ENCODE peak calls at places on chromosomes 2 and 18, in six cellular contexts. S is esophagus squamous epithelium; J is activated CD4-positive, CD25-positive, alpha-beta regulatory T cell treated with anti-CD3 and anti-CD28 coated beads, Interleukin-2, amount 50 U/mL, for 72 hours; Z is IMR-90; O is NCI-H524; P is chondrocyte. V is an unnamed sample.

GRCh38 chr2:216516730-216517350 is 18.2 kb downstream of the RPL37A start:
- DNase-seq in P (no peak), O (peak), S (no peak), Z (peak), J (no peak), V (no peak)

GRCh38 chr2:88148929-88149438 is 21.1 kb upstream of the FABP1 start:
- DNase-seq in P (no peak), O (no peak), J (no peak), S (no peak), Z (no peak), V (no peak)

GRCh38 chr2:101515512-101515911 is 40.6 kb upstream of the RFX8 start:
- DNase-seq in S (no peak), O (no peak), P (no peak), Z (peak), J (no peak), V (no peak)

GRCh38 chr2:156005999-156006712 is 326.4 kb downstream of the NR4A2 start:
- DNase-seq in P (peak), J (no peak), S (no peak), Z (no peak), O (no peak), V (no peak)

GRCh38 chr2:86621290-86621943 is 2.2 kb downstream of the RNF103 start:
- DNase-seq in P (no peak), S (no peak), Z (peak), O (no peak), J (no peak), V (no peak)

GRCh38 chr2:22904126-22904684 is 480.8 kb upstream of the KLHL29 start:
- DNase-seq in J (no peak), O (peak), S (no peak), Z (no peak), P (no peak), V (no peak)

GRCh38 chr18:51278045-51278649 is 80.7 kb upstream of the MEX3C start:
- DNase-seq in P (no peak), O (peak), S (no peak), J (peak), Z (no peak), V (no peak)

GRCh38 chr2:121080013-121080772 is 204.8 kb downstream of the TFCP2L1 start:
- DNase-seq in S (no peak), J (peak), Z (peak), P (no peak), O (peak), V (no peak)

GRCh38 chr2:215572341-215572848 is 136.5 kb upstream of the FN1 start:
- DNase-seq in J (no peak), Z (no peak), P (no peak), S (no peak), O (no peak), V (no peak)

GRCh38 chr18:35158728-35159443 is 81.9 kb upstream of the ZNF397 start:
- DNase-seq in O (no peak), P (no peak), S (no peak), J (no peak), Z (no peak), V (no peak)

GRCh38 chr2:219398721-219399333 is 11.1 kb upstream of the DNPEP start:
- DNase-seq in P (no peak), O (peak), Z (peak), J (no peak), S (no peak), V (no peak)

GRCh38 chr2:192828175-192828574 is 633.4 kb upstream of the TMEFF2 start:
- DNase-seq in P (peak), J (no peak), S (no peak), Z (no peak), O (no peak), V (no peak)

GRCh38 chr18:3481696-3482210 is 31.8 kb downstream of the TGIF1 start:
- DNase-seq in J (no peak), O (peak), P (no peak), S (no peak), Z (peak), V (no peak)

GRCh38 chr2:192267484-192267883 is 72.8 kb upstream of the TMEFF2 start:
- DNase-seq in J (no peak), P (no peak), Z (peak), O (no peak), S (no peak), V (no peak)

GRCh38 chr2:229612395-229612971 is 101.9 kb downstream of the DNER start:
- DNase-seq in S (no peak), P (no peak), O (no peak), J (no peak), Z (no peak), V (no peak)

GRCh38 chr2:237444026-237444425 is 30.1 kb upstream of the COL6A3 start:
- DNase-seq in S (no peak), O (no peak), P (no peak), Z (no peak), J (no peak), V (no peak)

GRCh38 chr2:44964704-44965343 is 23.3 kb downstream of the SIX3 start:
- DNase-seq in J (no peak), P (peak), S (no peak), O (peak), Z (no peak), V (no peak)

GRCh38 chr2:183093857-183094657 is 15.5 kb downstream of the DUSP19 start:
- DNase-seq in P (no peak), J (no peak), Z (peak), O (peak), S (no peak), V (no peak)

GRCh38 chr18:62384068-62384467 is 59.0 kb downstream of the TNFRSF11A start:
- DNase-seq in J (no peak), O (no peak), Z (no peak), S (no peak), P (no peak), V (no peak)

GRCh38 chr2:229815858-229816257 is 101.5 kb upstream of the DNER start:
- DNase-seq in P (no peak), S (no peak), O (no peak), Z (peak), J (no peak), V (no peak)

GRCh38 chr18:47997338-47997780 is 66.9 kb upstream of the SMAD2 start:
- DNase-seq in P (no peak), O (peak), S (no peak), Z (no peak), J (peak), V (no peak)

GRCh38 chr2:25347846-25348245 is 6.1 kb upstream of the DNMT3A start:
- DNase-seq in P (no peak), Z (peak), O (no peak), J (no peak), S (no peak), V (no peak)

GRCh38 chr2:154698789-154699559 is 479 bp downstream of the KCNJ3 start:
- DNase-seq in O (peak), Z (no peak), P (peak), S (no peak), J (no peak), V (no peak)

V was measured in ascending aorta.